ENCODE peak calls at places on chromosome 4, in five cellular contexts. Z, P, K, Q and L are unnamed samples.

GRCh38 chr4:25100710-25101109 is 59.5 kb downstream of the SEPSECS start:
- DNase-seq in Z (no peak), P (no peak), K (no peak), Q (no peak), L (no peak)

GRCh38 chr4:48290146-48290772 is 20.6 kb upstream of the TEC start:
- DNase-seq in Z (no peak), P (peak), K (no peak), Q (no peak), L (no peak)

GRCh38 chr4:185290656-185291055 is 81.3 kb downstream of the SNX25 start:
- DNase-seq in Z (no peak), P (no peak), K (no peak), Q (no peak), L (no peak)

GRCh38 chr4:121726642-121727268 is 30.0 kb upstream of the ANXA5 start:
- DNase-seq in Z (peak), P (peak), K (no peak), Q (no peak), L (no peak)

GRCh38 chr4:92237559-92237958 is 66.2 kb upstream of the GRID2 start:
- DNase-seq in Z (no peak), P (no peak), K (no peak), Q (no peak), L (no peak)

GRCh38 chr4:121278811-121279368 is 101.9 kb downstream of the QRFPR start:
- DNase-seq in Z (no peak), P (peak), K (no peak), Q (no peak), L (no peak)

GRCh38 chr4:80798082-80798481 is 232.4 kb upstream of the BMP3 start:
- DNase-seq in Z (no peak), P (no peak), K (no peak), Q (no peak), L (peak)

GRCh38 chr4:102760645-102761477 is at the start of gene MANBA:
- DNase-seq in Z (peak), P (peak), K (peak), Q (peak), L (peak)

GRCh38 chr4:41384992-41385391 is 128.3 kb downstream of the UCHL1 start:
- DNase-seq in Z (no peak), P (no peak), K (no peak), Q (no peak), L (no peak)

GRCh38 chr4:186724048-186724860 is 598 bp upstream of the FAT1 start:
- DNase-seq in Z (peak), P (peak), K (no peak), Q (no peak), L (no peak)

GRCh38 chr4:1511441-1512041 is 105.3 kb upstream of the NKX1-1 start:
- DNase-seq in Z (no peak), P (peak), K (peak), Q (no peak), L (no peak)

GRCh38 chr4:48047896-48048295 is 31.3 kb downstream of the NIPAL1 start:
- DNase-seq in Z (no peak), P (no peak), K (no peak), Q (no peak), L (no peak)

GRCh38 chr4:3313139-3313538 is 20.3 kb downstream of the RGS12 start:
- DNase-seq in Z (no peak), P (no peak), K (peak), Q (no peak), L (no peak)

GRCh38 chr4:93748380-93748779 is 80.2 kb upstream of the ATOH1 start:
- DNase-seq in Z (no peak), P (no peak), K (no peak), Q (no peak), L (no peak)

GRCh38 chr4:3249681-3250437 is 900 bp downstream of the MSANTD1 start:
- DNase-seq in Z (no peak), P (no peak), K (no peak), Q (no peak), L (no peak)

GRCh38 chr4:40361338-40361737 is 26.2 kb downstream of the CHRNA9 start:
- DNase-seq in Z (no peak), P (no peak), K (no peak), Q (no peak), L (no peak)

GRCh38 chr4:171266666-171267065 is 546.5 kb upstream of the GALNTL6 start:
- DNase-seq in Z (no peak), P (no peak), K (no peak), Q (no peak), L (no peak)

GRCh38 chr4:87803421-87803820 is 4.1 kb downstream of the IBSP start:
- DNase-seq in Z (no peak), P (no peak), K (no peak), Q (no peak), L (no peak)

GRCh38 chr4:174154455-174154854 is 129.0 kb downstream of the FBXO8 start:
- DNase-seq in Z (no peak), P (peak), K (no peak), Q (no peak), L (no peak)

GRCh38 chr4:77631276-77631675 is 25.7 kb downstream of the CXCL13 start:
- DNase-seq in Z (no peak), P (no peak), K (no peak), Q (no peak), L (no peak)

GRCh38 chr4:157977086-157977485 is 195.7 kb downstream of the GASK1B start:
- DNase-seq in Z (no peak), P (peak), K (no peak), Q (no peak), L (no peak)

GRCh38 chr4:139386421-139386820 is 67.5 kb upstream of the RAB33B start:
- DNase-seq in Z (no peak), P (no peak), K (no peak), Q (no peak), L (no peak)

GRCh38 chr4:15002659-15003440 is 569 bp downstream of the CPEB2 start:
- DNase-seq in Z (peak), P (peak), K (peak), Q (peak), L (peak)